ENCODE peak calls at places on chromosomes 3 and 15, in ten cellular contexts. One of them, this sample, is unnamed. For H3K4me1, the result is how much of the 10 kb centered on the place peaks cover.

GRCh38 chr3:22106213-22106867 is 355.3 kb upstream of the ZNF385D start:
- DNase-seq in esophagus squamous epithelium: no peak
- DNase-seq in stomach: no peak
- DNase-seq in ovary: no peak
- DNase-seq in adrenal gland: no peak
- DNase-seq in right lobe of liver: peak
- DNase-seq in Peyer's patch: no peak
- DNase-seq in suprapubic skin: no peak
- DNase-seq in heart left ventricle: no peak
- DNase-seq in IMR-90: no peak
- DNase-seq in this sample: no peak

GRCh38 chr15:92077353-92078080 is 224.0 kb downstream of the SLCO3A1 start:
- DNase-seq in esophagus squamous epithelium: no peak
- DNase-seq in stomach: peak
- DNase-seq in ovary: peak
- DNase-seq in adrenal gland: peak
- DNase-seq in right lobe of liver: peak
- DNase-seq in Peyer's patch: peak
- DNase-seq in suprapubic skin: peak
- DNase-seq in heart left ventricle: peak
- DNase-seq in IMR-90: peak
- DNase-seq in this sample: peak

GRCh38 chr3:8482960-8483665 is 18.5 kb upstream of the LMCD1 start:
- DNase-seq in esophagus squamous epithelium: no peak
- DNase-seq in stomach: peak
- DNase-seq in ovary: peak
- DNase-seq in adrenal gland: peak
- DNase-seq in right lobe of liver: peak
- DNase-seq in Peyer's patch: peak
- DNase-seq in suprapubic skin: peak
- DNase-seq in heart left ventricle: peak
- DNase-seq in IMR-90: peak
- DNase-seq in this sample: peak

GRCh38 chr3:170632780-170633179 is 46.9 kb upstream of the SLC7A14 start:
- DNase-seq in esophagus squamous epithelium: no peak
- DNase-seq in stomach: no peak
- DNase-seq in ovary: no peak
- DNase-seq in adrenal gland: no peak
- DNase-seq in right lobe of liver: no peak
- DNase-seq in Peyer's patch: no peak
- DNase-seq in suprapubic skin: no peak
- DNase-seq in heart left ventricle: no peak
- DNase-seq in IMR-90: no peak
- DNase-seq in this sample: no peak

GRCh38 chr3:129594907-129595390 is 11.5 kb downstream of the PLXND1 start:
- DNase-seq in esophagus squamous epithelium: no peak
- DNase-seq in stomach: no peak
- DNase-seq in ovary: no peak
- DNase-seq in adrenal gland: no peak
- DNase-seq in right lobe of liver: no peak
- DNase-seq in Peyer's patch: no peak
- DNase-seq in suprapubic skin: no peak
- DNase-seq in heart left ventricle: no peak
- DNase-seq in IMR-90: no peak
- DNase-seq in this sample: no peak

GRCh38 chr3:176692172-176692923 is 504.9 kb downstream of the TBL1XR1 start:
- DNase-seq in esophagus squamous epithelium: no peak
- DNase-seq in stomach: no peak
- DNase-seq in ovary: no peak
- DNase-seq in adrenal gland: no peak
- DNase-seq in right lobe of liver: no peak
- DNase-seq in Peyer's patch: no peak
- DNase-seq in suprapubic skin: no peak
- DNase-seq in heart left ventricle: no peak
- DNase-seq in IMR-90: no peak
- DNase-seq in this sample: no peak

GRCh38 chr15:72285927-72286516 is 13.7 kb upstream of the PARP6 start:
- DNase-seq in esophagus squamous epithelium: no peak
- DNase-seq in stomach: peak
- DNase-seq in ovary: no peak
- DNase-seq in adrenal gland: peak
- DNase-seq in right lobe of liver: peak
- DNase-seq in Peyer's patch: peak
- DNase-seq in suprapubic skin: no peak
- DNase-seq in heart left ventricle: peak
- DNase-seq in IMR-90: peak
- DNase-seq in this sample: peak

GRCh38 chr15:81291916-81292424 is 32.0 kb downstream of the STARD5 start:
- DNase-seq in esophagus squamous epithelium: no peak
- DNase-seq in stomach: no peak
- DNase-seq in ovary: no peak
- DNase-seq in adrenal gland: no peak
- DNase-seq in right lobe of liver: no peak
- DNase-seq in Peyer's patch: peak
- DNase-seq in suprapubic skin: peak
- DNase-seq in heart left ventricle: no peak
- DNase-seq in IMR-90: no peak
- DNase-seq in this sample: no peak

GRCh38 chr3:114496874-114497273 is 203.0 kb downstream of the TIGIT start:
- DNase-seq in esophagus squamous epithelium: no peak
- DNase-seq in stomach: no peak
- DNase-seq in ovary: no peak
- DNase-seq in adrenal gland: peak
- DNase-seq in right lobe of liver: peak
- DNase-seq in Peyer's patch: no peak
- DNase-seq in suprapubic skin: no peak
- DNase-seq in heart left ventricle: no peak
- DNase-seq in IMR-90: peak
- DNase-seq in this sample: no peak

GRCh38 chr3:114494498-114494897 is 200.7 kb downstream of the TIGIT start:
- DNase-seq in esophagus squamous epithelium: no peak
- DNase-seq in stomach: no peak
- DNase-seq in ovary: no peak
- DNase-seq in adrenal gland: no peak
- DNase-seq in right lobe of liver: no peak
- DNase-seq in Peyer's patch: no peak
- DNase-seq in suprapubic skin: no peak
- DNase-seq in heart left ventricle: no peak
- DNase-seq in IMR-90: no peak
- DNase-seq in this sample: no peak

GRCh38 chr3:114496021-114496434 is 202.2 kb downstream of the TIGIT start:
- DNase-seq in esophagus squamous epithelium: no peak
- DNase-seq in stomach: no peak
- DNase-seq in ovary: no peak
- DNase-seq in adrenal gland: no peak
- DNase-seq in right lobe of liver: no peak
- DNase-seq in Peyer's patch: no peak
- DNase-seq in suprapubic skin: no peak
- DNase-seq in heart left ventricle: peak
- DNase-seq in IMR-90: peak
- DNase-seq in this sample: no peak

GRCh38 chr3:114498779-114499370 is 205.0 kb downstream of the TIGIT start:
- DNase-seq in esophagus squamous epithelium: no peak
- DNase-seq in stomach: no peak
- DNase-seq in ovary: no peak
- DNase-seq in adrenal gland: peak
- DNase-seq in right lobe of liver: no peak
- DNase-seq in Peyer's patch: no peak
- DNase-seq in suprapubic skin: no peak
- DNase-seq in heart left ventricle: peak
- DNase-seq in IMR-90: peak
- DNase-seq in this sample: peak

DNA sequence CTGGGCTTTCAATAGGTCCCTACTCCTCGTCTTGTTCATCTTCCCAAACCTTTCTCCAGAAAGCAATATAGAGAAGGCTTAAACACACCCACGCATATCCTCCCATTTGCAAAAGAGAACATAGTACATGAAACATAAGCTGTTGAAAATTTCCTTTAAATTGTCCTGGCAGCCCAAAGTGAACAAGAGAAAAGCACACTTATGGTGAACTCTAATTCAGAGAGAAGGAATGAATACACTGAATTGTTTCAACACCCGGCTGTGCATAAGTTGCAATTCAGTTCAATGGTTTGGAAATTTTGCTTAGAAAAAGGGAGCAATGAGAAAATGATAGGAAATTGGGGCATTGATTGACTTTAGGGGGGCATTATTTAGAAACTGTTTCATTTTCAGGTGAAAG is 202.6 kb downstream of the TIGIT start:
- DNase-seq in esophagus squamous epithelium: no peak
- DNase-seq in stomach: no peak
- DNase-seq in ovary: no peak
- DNase-seq in adrenal gland: no peak
- DNase-seq in right lobe of liver: no peak
- DNase-seq in Peyer's patch: no peak
- DNase-seq in suprapubic skin: no peak
- DNase-seq in heart left ventricle: no peak
- DNase-seq in IMR-90: no peak
- DNase-seq in this sample: no peak
- H3K4me1 ChIP-seq in esophagus squamous epithelium: under half
- H3K4me1 ChIP-seq in stomach: under half
- H3K4me1 ChIP-seq in ovary: under half
- H3K4me1 ChIP-seq in adrenal gland: under half
- H3K4me1 ChIP-seq in right lobe of liver: under half
- H3K4me1 ChIP-seq in Peyer's patch: under half
- H3K4me1 ChIP-seq in suprapubic skin: under half
- H3K4me1 ChIP-seq in heart left ventricle: under half
- H3K4me1 ChIP-seq in IMR-90: under half
- H3K4me1 ChIP-seq in this sample: half or more

GRCh38 chr15:67067930-67068542 is 2.6 kb downstream of the SMAD3 start:
- DNase-seq in esophagus squamous epithelium: no peak
- DNase-seq in stomach: no peak
- DNase-seq in ovary: no peak
- DNase-seq in adrenal gland: no peak
- DNase-seq in right lobe of liver: no peak
- DNase-seq in Peyer's patch: peak
- DNase-seq in suprapubic skin: no peak
- DNase-seq in heart left ventricle: no peak
- DNase-seq in IMR-90: peak
- DNase-seq in this sample: no peak

GRCh38 chr15:67065531-67066005 is at the start of gene SMAD3:
- DNase-seq in esophagus squamous epithelium: peak
- DNase-seq in stomach: peak
- DNase-seq in ovary: peak
- DNase-seq in adrenal gland: peak
- DNase-seq in right lobe of liver: peak
- DNase-seq in Peyer's patch: peak
- DNase-seq in suprapubic skin: peak
- DNase-seq in heart left ventricle: peak
- DNase-seq in IMR-90: peak
- DNase-seq in this sample: peak

GRCh38 chr15:67064607-67065530 is 533 bp upstream of the SMAD3 start:
- DNase-seq in esophagus squamous epithelium: no peak
- DNase-seq in stomach: peak
- DNase-seq in ovary: no peak
- DNase-seq in adrenal gland: peak
- DNase-seq in right lobe of liver: no peak
- DNase-seq in Peyer's patch: peak
- DNase-seq in suprapubic skin: peak
- DNase-seq in heart left ventricle: no peak
- DNase-seq in IMR-90: no peak
- DNase-seq in this sample: peak

GRCh38 chr15:67067161-67067853 is 1.9 kb downstream of the SMAD3 start:
- DNase-seq in esophagus squamous epithelium: no peak
- DNase-seq in stomach: no peak
- DNase-seq in ovary: no peak
- DNase-seq in adrenal gland: no peak
- DNase-seq in right lobe of liver: no peak
- DNase-seq in Peyer's patch: peak
- DNase-seq in suprapubic skin: no peak
- DNase-seq in heart left ventricle: no peak
- DNase-seq in IMR-90: peak
- DNase-seq in this sample: no peak

DNA sequence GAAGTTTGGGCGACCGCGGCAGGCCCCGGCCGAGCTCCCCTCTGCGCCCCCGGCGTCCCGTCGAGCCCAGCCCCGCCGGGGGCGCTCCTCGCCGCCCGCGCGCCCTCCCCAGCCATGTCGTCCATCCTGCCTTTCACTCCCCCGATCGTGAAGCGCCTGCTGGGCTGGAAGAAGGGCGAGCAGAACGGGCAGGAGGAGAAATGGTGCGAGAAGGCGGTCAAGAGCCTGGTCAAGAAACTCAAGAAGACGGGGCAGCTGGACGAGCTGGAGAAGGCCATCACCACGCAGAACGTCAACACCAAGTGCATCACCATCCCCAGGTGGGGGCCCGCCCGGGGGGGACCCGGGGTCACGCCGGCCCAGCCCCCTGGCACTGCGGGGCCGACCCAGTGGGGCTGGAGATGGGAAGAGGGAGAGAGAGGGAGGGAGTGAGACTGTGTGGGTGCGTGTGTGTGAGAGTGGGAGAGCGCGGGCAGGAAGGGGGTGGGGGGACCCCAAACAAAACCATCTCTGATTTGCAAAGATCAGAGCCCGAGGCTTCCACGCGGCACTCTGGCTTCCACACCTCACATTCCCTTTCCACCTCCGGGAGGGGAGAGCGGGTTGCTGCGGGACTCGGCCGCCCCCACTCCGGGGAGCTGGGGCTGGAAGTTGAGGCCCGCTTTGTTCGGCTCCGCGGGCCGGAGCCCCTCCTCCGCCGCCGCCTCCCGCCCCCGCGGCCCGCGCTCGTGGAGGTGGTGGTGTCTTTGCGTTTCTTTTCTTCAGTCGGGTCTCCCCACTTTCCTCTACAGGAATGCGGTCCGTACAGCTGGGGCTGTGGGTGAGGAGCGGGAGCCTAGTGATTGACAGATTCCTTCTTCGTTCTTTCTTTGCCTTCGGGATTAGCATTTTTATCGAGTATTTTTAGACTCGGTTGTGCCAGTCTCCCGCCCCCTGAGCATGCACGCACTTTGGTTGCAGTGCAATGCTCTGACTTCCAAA is 929 bp downstream of the SMAD3 start:
- DNase-seq in esophagus squamous epithelium: no peak
- DNase-seq in stomach: no peak
- DNase-seq in ovary: peak
- DNase-seq in adrenal gland: no peak
- DNase-seq in right lobe of liver: peak
- DNase-seq in Peyer's patch: no peak
- DNase-seq in suprapubic skin: no peak
- DNase-seq in heart left ventricle: peak
- DNase-seq in IMR-90: peak
- DNase-seq in this sample: no peak
- TF ChIP-seq POLR2A in esophagus squamous epithelium: no peak
- TF ChIP-seq POLR2A in stomach: no peak
- TF ChIP-seq POLR2A in ovary: no peak
- TF ChIP-seq POLR2A in adrenal gland: no peak
- TF ChIP-seq POLR2A in right lobe of liver: no peak
- TF ChIP-seq POLR2A in Peyer's patch: no peak
- TF ChIP-seq POLR2A in suprapubic skin: no peak
- TF ChIP-seq POLR2A in heart left ventricle: no peak
- TF ChIP-seq POLR2A in IMR-90: no peak
- TF ChIP-seq POLR2A in this sample: no peak

GRCh38 chr3:48918388-48919214 is at the start of gene ARIH2:
- DNase-seq in esophagus squamous epithelium: peak
- DNase-seq in stomach: peak
- DNase-seq in ovary: peak
- DNase-seq in adrenal gland: peak
- DNase-seq in right lobe of liver: peak
- DNase-seq in Peyer's patch: peak
- DNase-seq in suprapubic skin: peak
- DNase-seq in heart left ventricle: peak
- DNase-seq in IMR-90: peak
- DNase-seq in this sample: peak

GRCh38 chr3:48915296-48915695 is 3.3 kb upstream of the ARIH2 start:
- DNase-seq in esophagus squamous epithelium: no peak
- DNase-seq in stomach: no peak
- DNase-seq in ovary: no peak
- DNase-seq in adrenal gland: no peak
- DNase-seq in right lobe of liver: peak
- DNase-seq in Peyer's patch: peak
- DNase-seq in suprapubic skin: no peak
- DNase-seq in heart left ventricle: no peak
- DNase-seq in IMR-90: peak
- DNase-seq in this sample: no peak

DNA sequence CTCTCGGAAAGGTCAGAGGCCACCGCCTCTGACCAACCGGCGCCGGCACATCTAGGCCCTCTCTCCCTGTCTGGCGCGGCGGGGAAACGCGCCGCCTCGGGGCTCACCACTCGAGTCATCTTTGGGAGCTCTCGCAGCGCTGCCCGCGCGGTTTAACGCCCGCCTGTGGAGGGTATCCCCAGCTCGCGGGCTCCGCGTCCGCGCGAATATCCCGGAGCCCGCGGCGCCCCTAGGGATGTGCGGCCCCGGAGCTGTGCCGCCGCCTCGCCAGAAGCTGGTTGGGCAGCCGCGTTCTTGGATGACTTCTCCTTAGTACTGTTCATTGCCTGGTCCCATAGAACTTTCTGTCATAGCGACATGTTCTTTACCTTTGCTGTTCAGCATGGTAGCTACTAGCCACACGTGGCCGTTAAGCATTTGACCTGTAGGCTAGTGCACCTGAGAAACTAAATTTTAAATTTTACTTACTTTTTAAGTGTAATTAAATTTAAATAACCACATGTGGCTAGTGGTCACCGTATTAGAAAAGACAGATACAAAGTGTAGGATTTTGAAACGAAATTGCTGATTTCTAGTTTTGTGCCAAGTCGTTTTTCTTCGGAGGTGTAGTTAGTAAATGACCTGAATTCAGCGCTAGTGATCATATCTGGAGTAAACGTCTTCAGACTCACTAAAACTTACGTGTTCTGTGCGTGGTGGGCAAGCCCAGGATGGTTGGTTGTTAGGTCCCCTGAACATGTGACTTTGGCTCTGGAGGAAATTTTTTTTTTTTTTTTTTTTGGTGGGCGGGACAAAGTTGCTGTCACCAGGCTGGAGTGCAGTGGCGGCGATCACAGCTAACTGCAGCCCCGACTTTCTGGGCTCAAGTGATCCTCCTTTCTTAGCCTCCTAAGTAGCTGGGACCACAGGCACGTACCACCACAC is 835 bp downstream of the ARIH2 start:
- DNase-seq in esophagus squamous epithelium: no peak
- DNase-seq in stomach: peak
- DNase-seq in ovary: no peak
- DNase-seq in adrenal gland: peak
- DNase-seq in right lobe of liver: peak
- DNase-seq in Peyer's patch: peak
- DNase-seq in suprapubic skin: peak
- DNase-seq in heart left ventricle: peak
- DNase-seq in IMR-90: peak
- DNase-seq in this sample: peak
- H3K4me1 ChIP-seq in esophagus squamous epithelium: under half
- H3K4me1 ChIP-seq in stomach: under half
- H3K4me1 ChIP-seq in ovary: under half
- H3K4me1 ChIP-seq in adrenal gland: under half
- H3K4me1 ChIP-seq in right lobe of liver: under half
- H3K4me1 ChIP-seq in Peyer's patch: under half
- H3K4me1 ChIP-seq in suprapubic skin: under half
- H3K4me1 ChIP-seq in heart left ventricle: under half
- H3K4me1 ChIP-seq in IMR-90: under half
- H3K4me1 ChIP-seq in this sample: under half

DNA sequence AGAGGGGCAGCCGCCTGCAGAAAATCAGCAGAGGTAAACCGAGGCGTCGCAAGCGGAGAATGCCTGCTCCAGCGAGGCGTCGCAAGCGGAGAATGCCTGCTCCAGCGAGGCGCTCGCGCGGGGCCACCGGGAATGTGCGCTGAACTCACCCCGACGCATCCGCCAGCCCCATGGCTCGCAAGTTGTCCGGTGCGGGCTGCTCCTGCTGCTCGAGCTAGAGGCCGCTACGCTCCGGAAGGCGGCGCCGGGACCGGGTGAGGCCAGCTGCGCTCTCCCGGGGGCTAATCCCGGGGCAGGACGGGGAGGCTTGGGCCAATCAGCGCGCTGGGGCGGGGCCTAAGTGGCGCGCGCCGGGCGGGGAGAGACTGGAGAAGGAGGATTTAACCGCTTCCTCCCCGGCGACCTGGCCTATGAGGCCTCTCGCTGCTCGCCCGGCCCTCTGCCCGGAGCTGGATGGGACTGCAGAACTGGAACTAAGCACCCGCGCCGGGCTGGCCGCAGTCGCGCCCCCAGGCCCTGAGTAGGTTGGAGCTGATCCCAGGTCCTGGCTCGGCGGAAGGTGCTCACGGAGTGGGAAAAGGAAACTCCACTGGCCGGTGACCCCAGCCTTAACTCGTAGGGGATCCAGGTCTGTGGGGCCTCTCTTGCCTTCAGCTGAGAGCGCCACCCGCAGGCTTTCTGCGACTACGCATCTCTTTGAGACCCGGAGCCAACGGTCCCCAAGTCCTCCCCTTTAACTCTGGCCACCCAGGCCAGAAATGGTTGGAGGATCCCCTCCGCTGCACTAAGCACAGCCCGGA is at the start of gene SLC26A6:
- DNase-seq in esophagus squamous epithelium: peak
- DNase-seq in stomach: peak
- DNase-seq in ovary: peak
- DNase-seq in adrenal gland: peak
- DNase-seq in right lobe of liver: peak
- DNase-seq in Peyer's patch: peak
- DNase-seq in suprapubic skin: peak
- DNase-seq in heart left ventricle: peak
- DNase-seq in IMR-90: peak
- DNase-seq in this sample: peak
- TF ChIP-seq POLR2A in esophagus squamous epithelium: peak
- TF ChIP-seq POLR2A in stomach: peak
- TF ChIP-seq POLR2A in ovary: peak
- TF ChIP-seq POLR2A in adrenal gland: peak
- TF ChIP-seq POLR2A in right lobe of liver: peak
- TF ChIP-seq POLR2A in Peyer's patch: peak
- TF ChIP-seq POLR2A in suprapubic skin: no peak
- TF ChIP-seq POLR2A in heart left ventricle: peak
- TF ChIP-seq POLR2A in IMR-90: no peak
- TF ChIP-seq POLR2A in this sample: peak